ENCODE peak calls at places on chromosomes 3 and 15, in five cellular contexts. One of them, this sample, is unnamed.

GRCh38 chr3:24155291-24155690 is 210.2 kb downstream of the NR1D2 start:
- DNase-seq in HepG2: no peak
- DNase-seq in HEK293T: no peak
- DNase-seq in GM12878: no peak
- DNase-seq in H1: no peak
- DNase-seq in this sample: no peak

GRCh38 chr15:63233667-63234419 is 43.6 kb upstream of the APH1B start:
- DNase-seq in HepG2: peak
- DNase-seq in HEK293T: no peak
- DNase-seq in GM12878: no peak
- DNase-seq in H1: no peak
- DNase-seq in this sample: no peak

GRCh38 chr15:47477253-47477652 is 240.1 kb upstream of the SEMA6D start:
- DNase-seq in HepG2: no peak
- DNase-seq in HEK293T: no peak
- DNase-seq in GM12878: no peak
- DNase-seq in H1: no peak
- DNase-seq in this sample: no peak

GRCh38 chr15:52093539-52094502 is 18.8 kb downstream of the BCL2L10 start:
- DNase-seq in HepG2: no peak
- DNase-seq in HEK293T: no peak
- DNase-seq in GM12878: no peak
- DNase-seq in H1: no peak
- DNase-seq in this sample: no peak

GRCh38 chr3:38130219-38130618 is 6.7 kb downstream of the ACAA1 start:
- DNase-seq in HepG2: no peak
- DNase-seq in HEK293T: no peak
- DNase-seq in GM12878: no peak
- DNase-seq in H1: no peak
- DNase-seq in this sample: no peak

GRCh38 chr3:109702252-109702651 is 364.9 kb upstream of the DPPA4 start:
- DNase-seq in HepG2: no peak
- DNase-seq in HEK293T: no peak
- DNase-seq in GM12878: no peak
- DNase-seq in H1: no peak
- DNase-seq in this sample: no peak

GRCh38 chr3:151856106-151856505 is 17.3 kb upstream of the SUCNR1 start:
- DNase-seq in HepG2: no peak
- DNase-seq in HEK293T: no peak
- DNase-seq in GM12878: no peak
- DNase-seq in H1: no peak
- DNase-seq in this sample: no peak

GRCh38 chr3:71087109-71088018 is 496.2 kb downstream of the FOXP1 start:
- DNase-seq in HepG2: peak
- DNase-seq in HEK293T: no peak
- DNase-seq in GM12878: peak
- DNase-seq in H1: no peak
- DNase-seq in this sample: no peak

GRCh38 chr3:45205126-45205525 is 21.0 kb downstream of the TMEM158 start:
- DNase-seq in HepG2: no peak
- DNase-seq in HEK293T: no peak
- DNase-seq in GM12878: no peak
- DNase-seq in H1: no peak
- DNase-seq in this sample: no peak

GRCh38 chr15:78177447-78177873 is 28.3 kb downstream of the IDH3A start:
- DNase-seq in HepG2: peak
- DNase-seq in HEK293T: peak
- DNase-seq in GM12878: no peak
- DNase-seq in H1: peak
- DNase-seq in this sample: peak

GRCh38 chr3:80677796-80678195 is 910.0 kb upstream of the ROBO1 start:
- DNase-seq in HepG2: no peak
- DNase-seq in HEK293T: no peak
- DNase-seq in GM12878: no peak
- DNase-seq in H1: no peak
- DNase-seq in this sample: no peak

GRCh38 chr3:193040836-193041672 is 123.4 kb upstream of the MB21D2 start:
- DNase-seq in HepG2: peak
- DNase-seq in HEK293T: no peak
- DNase-seq in GM12878: peak
- DNase-seq in H1: no peak
- DNase-seq in this sample: peak

GRCh38 chr3:146187334-146187950 is 26.5 kb upstream of the PLOD2 start:
- DNase-seq in HepG2: no peak
- DNase-seq in HEK293T: peak
- DNase-seq in GM12878: no peak
- DNase-seq in H1: no peak
- DNase-seq in this sample: no peak

GRCh38 chr15:74983725-74984231 is 11.6 kb upstream of the SCAMP5 start:
- DNase-seq in HepG2: no peak
- DNase-seq in HEK293T: no peak
- DNase-seq in GM12878: peak
- DNase-seq in H1: no peak
- DNase-seq in this sample: no peak

GRCh38 chr3:66808891-66809578 is 189.1 kb upstream of the KBTBD8 start:
- DNase-seq in HepG2: peak
- DNase-seq in HEK293T: no peak
- DNase-seq in GM12878: no peak
- DNase-seq in H1: no peak
- DNase-seq in this sample: no peak

GRCh38 chr3:115704661-115705338 is 81.5 kb downstream of the GAP43 start:
- DNase-seq in HepG2: no peak
- DNase-seq in HEK293T: no peak
- DNase-seq in GM12878: no peak
- DNase-seq in H1: no peak
- DNase-seq in this sample: no peak

GRCh38 chr3:64686446-64686908 is 1.3 kb downstream of the ADAMTS9 start:
- DNase-seq in HepG2: peak
- DNase-seq in HEK293T: peak
- DNase-seq in GM12878: no peak
- DNase-seq in H1: no peak
- DNase-seq in this sample: no peak

GRCh38 chr15:22903427-22903826 is 65.0 kb downstream of the NIPA2 start:
- DNase-seq in HepG2: no peak
- DNase-seq in HEK293T: no peak
- DNase-seq in GM12878: no peak
- DNase-seq in H1: no peak
- DNase-seq in this sample: no peak

GRCh38 chr15:33201376-33202189 is 7.1 kb upstream of the FMN1 start:
- DNase-seq in HepG2: peak
- DNase-seq in HEK293T: peak
- DNase-seq in GM12878: peak
- DNase-seq in H1: peak
- DNase-seq in this sample: peak

GRCh38 chr15:39585394-39585841 is 4.5 kb downstream of the THBS1 start:
- DNase-seq in HepG2: no peak
- DNase-seq in HEK293T: no peak
- DNase-seq in GM12878: no peak
- DNase-seq in H1: no peak
- DNase-seq in this sample: no peak

GRCh38 chr15:39919396-39919739 is 698 bp downstream of the GPR176 start:
- DNase-seq in HepG2: no peak
- DNase-seq in HEK293T: peak
- DNase-seq in GM12878: no peak
- DNase-seq in H1: no peak
- DNase-seq in this sample: no peak

GRCh38 chr3:19531426-19531825 is 383.1 kb downstream of the KCNH8 start:
- DNase-seq in HepG2: no peak
- DNase-seq in HEK293T: no peak
- DNase-seq in GM12878: no peak
- DNase-seq in H1: no peak
- DNase-seq in this sample: no peak

GRCh38 chr15:77019476-77020331 is 24.8 kb downstream of the PSTPIP1 start:
- DNase-seq in HepG2: no peak
- DNase-seq in HEK293T: no peak
- DNase-seq in GM12878: no peak
- DNase-seq in H1: no peak
- DNase-seq in this sample: no peak

GRCh38 chr3:86595696-86596095 is 395.3 kb downstream of the VGLL3 start:
- DNase-seq in HepG2: no peak
- DNase-seq in HEK293T: no peak
- DNase-seq in GM12878: no peak
- DNase-seq in H1: no peak
- DNase-seq in this sample: no peak

GRCh38 chr15:72559781-72560180 is 85.7 kb downstream of the ARIH1 start:
- DNase-seq in HepG2: no peak
- DNase-seq in HEK293T: no peak
- DNase-seq in GM12878: no peak
- DNase-seq in H1: no peak
- DNase-seq in this sample: no peak

GRCh38 chr3:194472290-194472920 is 14.4 kb downstream of the ATP13A3 start:
- DNase-seq in HepG2: peak
- DNase-seq in HEK293T: peak
- DNase-seq in GM12878: no peak
- DNase-seq in H1: no peak
- DNase-seq in this sample: peak

DNA sequence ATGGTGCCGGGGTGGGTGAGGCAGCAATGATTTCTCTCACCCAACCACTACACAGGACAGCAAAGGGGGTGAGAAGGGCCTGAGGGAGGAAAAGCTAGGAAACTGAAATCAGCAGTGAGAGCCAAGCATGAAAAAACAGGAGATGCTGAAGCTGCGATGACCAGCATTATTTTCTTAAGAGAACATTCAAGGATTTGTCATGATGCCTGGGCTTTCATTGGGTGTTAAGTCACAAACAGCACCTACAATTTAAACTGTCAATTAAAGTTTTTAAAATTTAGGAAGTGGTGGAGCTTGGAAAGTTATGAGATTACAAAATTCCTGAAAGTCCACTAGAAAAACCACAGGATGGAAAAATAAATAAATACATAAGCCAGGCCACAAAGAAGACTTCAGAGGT is 11.8 kb upstream of the TM4SF4 start:
- DNase-seq in HepG2: no peak
- DNase-seq in HEK293T: no peak
- DNase-seq in GM12878: no peak
- DNase-seq in H1: no peak
- DNase-seq in this sample: no peak
- TF ChIP-seq SUZ12 in HepG2: no peak
- TF ChIP-seq SUZ12 in HEK293T: no peak
- TF ChIP-seq SUZ12 in GM12878: no peak
- TF ChIP-seq SUZ12 in H1: no peak
- TF ChIP-seq SUZ12 in this sample: no peak

DNA sequence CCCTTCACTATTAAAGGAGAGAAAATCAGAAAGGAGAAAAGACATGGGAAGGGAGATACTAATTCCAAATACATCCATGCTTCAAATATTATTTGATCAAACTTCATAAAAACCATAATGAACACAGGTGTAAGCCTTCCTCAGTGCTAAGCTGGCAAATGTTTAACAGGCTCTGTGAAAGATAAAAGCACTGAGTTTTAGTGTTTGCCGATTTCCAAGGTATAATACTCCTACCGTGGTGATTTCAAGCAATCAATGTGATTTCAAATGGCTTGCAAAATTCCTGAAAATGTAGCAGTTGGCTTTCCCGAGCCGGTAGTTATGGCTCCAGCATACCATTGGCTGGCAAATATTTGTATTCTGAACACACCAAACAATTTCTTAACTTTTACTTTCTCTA is 732.3 kb upstream of the GOLIM4 start:
- DNase-seq in HepG2: no peak
- DNase-seq in HEK293T: no peak
- DNase-seq in GM12878: no peak
- DNase-seq in H1: no peak
- DNase-seq in this sample: no peak
- TF ChIP-seq SUZ12 in HepG2: no peak
- TF ChIP-seq SUZ12 in HEK293T: no peak
- TF ChIP-seq SUZ12 in GM12878: no peak
- TF ChIP-seq SUZ12 in H1: no peak
- TF ChIP-seq SUZ12 in this sample: no peak

GRCh38 chr15:43794269-43795037 is 2.3 kb downstream of the SERF2 start:
- DNase-seq in HepG2: no peak
- DNase-seq in HEK293T: no peak
- DNase-seq in GM12878: no peak
- DNase-seq in H1: no peak
- DNase-seq in this sample: no peak
- TF ChIP-seq SUZ12 in HepG2: no peak
- TF ChIP-seq SUZ12 in HEK293T: no peak
- TF ChIP-seq SUZ12 in GM12878: no peak
- TF ChIP-seq SUZ12 in H1: no peak
- TF ChIP-seq SUZ12 in this sample: no peak

DNA sequence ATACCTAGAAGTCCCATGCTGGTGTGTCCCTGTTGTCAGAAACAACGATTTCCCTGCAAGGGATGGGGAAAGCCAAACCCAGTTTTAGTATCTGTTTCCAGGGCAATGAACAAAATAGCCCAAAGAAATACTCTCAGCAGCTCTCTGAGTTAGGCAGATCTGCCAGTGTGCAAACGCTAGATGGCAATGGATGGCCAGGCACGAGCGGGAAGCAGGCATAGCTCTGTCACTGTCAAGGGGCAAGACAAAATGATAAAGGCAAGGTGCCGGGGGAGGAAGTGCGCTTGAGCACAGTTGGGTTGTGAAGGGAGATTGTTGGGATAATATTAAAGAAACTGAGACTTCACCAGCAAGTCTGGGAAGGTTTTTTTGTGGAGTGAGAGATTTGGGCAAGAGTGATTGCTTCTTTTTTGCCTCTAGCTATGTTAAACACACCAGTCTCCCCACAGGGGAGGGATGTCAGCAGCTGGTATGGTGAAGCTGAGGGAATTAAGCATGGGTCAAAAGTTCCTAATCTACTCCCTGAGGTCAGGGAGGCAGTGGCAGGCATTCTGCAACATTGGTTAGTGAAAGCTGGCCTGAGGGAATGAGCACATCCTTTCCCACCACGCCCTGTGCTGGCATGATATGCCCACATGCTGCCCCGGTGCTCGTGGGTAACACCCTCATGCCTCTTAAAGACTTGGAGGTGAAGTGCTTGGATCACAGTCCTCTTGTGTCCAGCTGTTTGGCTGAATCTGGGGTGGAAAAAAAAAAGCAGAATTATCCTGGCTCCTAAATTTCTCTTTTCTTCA is 117.6 kb downstream of the PDCD6IP start:
- DNase-seq in HepG2: peak
- DNase-seq in HEK293T: no peak
- DNase-seq in GM12878: no peak
- DNase-seq in H1: peak
- DNase-seq in this sample: no peak
- TF ChIP-seq SUZ12 in HepG2: no peak
- TF ChIP-seq SUZ12 in HEK293T: no peak
- TF ChIP-seq SUZ12 in GM12878: no peak
- TF ChIP-seq SUZ12 in H1: no peak
- TF ChIP-seq SUZ12 in this sample: no peak

DNA sequence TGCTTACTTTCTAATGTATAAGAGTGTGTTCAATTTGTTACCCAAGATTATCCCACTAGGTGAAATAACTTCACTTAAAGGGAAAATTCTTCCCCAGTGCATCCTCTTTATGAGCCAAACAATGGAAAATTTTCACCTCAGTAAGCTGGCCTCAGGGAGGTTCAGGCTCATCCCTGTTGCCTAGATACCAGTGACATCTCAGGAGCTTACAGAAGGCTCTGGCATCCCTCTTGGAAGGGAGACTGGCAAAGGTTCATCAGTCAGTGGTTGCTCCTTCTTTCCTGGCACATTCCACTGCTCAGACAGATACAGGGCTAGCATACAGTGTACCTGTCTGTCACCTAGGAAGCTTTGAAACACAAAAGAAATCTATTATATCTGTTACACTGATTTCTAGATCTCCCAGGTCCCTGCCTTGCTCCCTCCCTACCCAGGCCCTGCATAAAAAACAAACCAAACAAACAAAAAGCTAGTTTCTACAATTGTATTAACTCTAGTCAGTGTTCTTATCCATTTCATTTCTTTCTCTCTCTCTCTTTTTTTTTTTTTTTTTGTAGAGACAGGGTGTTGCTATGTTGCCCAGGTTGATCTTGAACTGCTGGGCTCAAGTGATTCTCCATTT is 1.7 kb downstream of the IP6K2 start:
- DNase-seq in HepG2: no peak
- DNase-seq in HEK293T: no peak
- DNase-seq in GM12878: no peak
- DNase-seq in H1: no peak
- DNase-seq in this sample: no peak
- TF ChIP-seq SUZ12 in HepG2: no peak
- TF ChIP-seq SUZ12 in HEK293T: no peak
- TF ChIP-seq SUZ12 in GM12878: no peak
- TF ChIP-seq SUZ12 in H1: no peak
- TF ChIP-seq SUZ12 in this sample: no peak